ENCODE peak calls at places on chromosomes 16 and 17, in four cellular contexts. One of them, this sample, is unnamed.

GRCh38 chr16:30924797-30925645 is 1.6 kb downstream of the FBXL19 start:
- DNase-seq in BJ: no peak
- DNase-seq in NB4: no peak
- DNase-seq in cardiac fibroblast: no peak
- DNase-seq in this sample: no peak

GRCh38 chr17:67751101-67752074 is 33.7 kb downstream of the NOL11 start:
- DNase-seq in cardiac fibroblast: no peak
- DNase-seq in BJ: no peak
- DNase-seq in NB4: no peak
- DNase-seq in this sample: no peak

GRCh38 chr16:66479661-66480264 is 52.7 kb downstream of the BEAN1 start:
- DNase-seq in BJ: no peak
- DNase-seq in cardiac fibroblast: no peak
- DNase-seq in NB4: no peak
- DNase-seq in this sample: no peak

GRCh38 chr16:8528471-8528870 is 61.8 kb downstream of the TMEM114 start:
- DNase-seq in NB4: no peak
- DNase-seq in BJ: no peak
- DNase-seq in cardiac fibroblast: no peak
- DNase-seq in this sample: no peak

GRCh38 chr16:72066747-72067146 is 3.7 kb downstream of the HPR start:
- DNase-seq in NB4: peak
- DNase-seq in BJ: no peak
- DNase-seq in cardiac fibroblast: peak
- DNase-seq in this sample: peak

GRCh38 chr16:70156207-70156978 is 17.2 kb upstream of the CLEC18C start:
- DNase-seq in BJ: no peak
- DNase-seq in NB4: no peak
- DNase-seq in cardiac fibroblast: no peak
- DNase-seq in this sample: no peak

GRCh38 chr16:83633285-83633684 is 174.5 kb upstream of the HSBP1 start:
- DNase-seq in BJ: no peak
- DNase-seq in NB4: no peak
- DNase-seq in cardiac fibroblast: no peak
- DNase-seq in this sample: no peak

GRCh38 chr17:47285003-47285402 is 31.4 kb downstream of the ITGB3 start:
- DNase-seq in BJ: no peak
- DNase-seq in cardiac fibroblast: no peak
- DNase-seq in NB4: no peak
- DNase-seq in this sample: no peak

GRCh38 chr16:51431517-51432241 is 280.6 kb upstream of the SALL1 start:
- DNase-seq in BJ: peak
- DNase-seq in cardiac fibroblast: peak
- DNase-seq in NB4: peak
- DNase-seq in this sample: peak

GRCh38 chr17:50882851-50883250 is 16.7 kb upstream of the TOB1 start:
- DNase-seq in cardiac fibroblast: peak
- DNase-seq in BJ: no peak
- DNase-seq in NB4: no peak
- DNase-seq in this sample: no peak

GRCh38 chr17:78979780-78980623 is at the start of gene LGALS3BP:
- DNase-seq in NB4: peak
- DNase-seq in cardiac fibroblast: peak
- DNase-seq in BJ: no peak
- DNase-seq in this sample: peak

GRCh38 chr17:8430966-8431365 is 4.7 kb upstream of the NDEL1 start:
- DNase-seq in cardiac fibroblast: peak
- DNase-seq in BJ: no peak
- DNase-seq in NB4: no peak
- DNase-seq in this sample: peak

GRCh38 chr17:17783121-17783824 is 53.5 kb downstream of the SREBF1 start:
- DNase-seq in BJ: no peak
- DNase-seq in NB4: peak
- DNase-seq in cardiac fibroblast: peak
- DNase-seq in this sample: no peak

GRCh38 chr16:88731699-88732098 is 25.4 kb downstream of the CTU2 start:
- DNase-seq in cardiac fibroblast: no peak
- DNase-seq in BJ: no peak
- DNase-seq in NB4: no peak
- DNase-seq in this sample: no peak

GRCh38 chr16:15961060-15961511 is 11.7 kb downstream of the ABCC1 start:
- DNase-seq in NB4: no peak
- DNase-seq in BJ: no peak
- DNase-seq in cardiac fibroblast: no peak
- DNase-seq in this sample: peak

GRCh38 chr17:82933911-82934310 is 94.1 kb upstream of the ZNF750 start:
- DNase-seq in BJ: no peak
- DNase-seq in cardiac fibroblast: no peak
- DNase-seq in NB4: no peak
- DNase-seq in this sample: no peak

GRCh38 chr17:7577327-7578199 is 1.9 kb upstream of the CD68 start:
- DNase-seq in NB4: no peak
- DNase-seq in BJ: no peak
- DNase-seq in cardiac fibroblast: no peak
- DNase-seq in this sample: no peak

GRCh38 chr16:4694664-4695451 is 1.5 kb downstream of the NUDT16L1 start:
- DNase-seq in BJ: no peak
- DNase-seq in NB4: peak
- DNase-seq in cardiac fibroblast: no peak
- DNase-seq in this sample: no peak

GRCh38 chr16:610513-611381 is 20.0 kb upstream of the WFIKKN1 start:
- DNase-seq in BJ: no peak
- DNase-seq in cardiac fibroblast: peak
- DNase-seq in NB4: no peak
- DNase-seq in this sample: no peak

GRCh38 chr17:50478391-50479361 is at the start of gene RSAD1:
- DNase-seq in BJ: no peak
- DNase-seq in NB4: peak
- DNase-seq in cardiac fibroblast: peak
- DNase-seq in this sample: peak

GRCh38 chr16:14456793-14457481 is 173.1 kb downstream of the PARN start:
- DNase-seq in BJ: no peak
- DNase-seq in NB4: no peak
- DNase-seq in cardiac fibroblast: peak
- DNase-seq in this sample: peak

GRCh38 chr17:45020354-45021138 is 30.9 kb downstream of the DCAKD start:
- DNase-seq in BJ: no peak
- DNase-seq in NB4: no peak
- DNase-seq in cardiac fibroblast: no peak
- DNase-seq in this sample: peak

GRCh38 chr16:46650224-46650623 is 29.0 kb upstream of the SHCBP1 start:
- DNase-seq in NB4: no peak
- DNase-seq in cardiac fibroblast: peak
- DNase-seq in BJ: no peak
- DNase-seq in this sample: no peak

GRCh38 chr17:9672266-9672665 is 26.9 kb downstream of the USP43 start:
- DNase-seq in cardiac fibroblast: no peak
- DNase-seq in NB4: no peak
- DNase-seq in BJ: no peak
- DNase-seq in this sample: no peak

GRCh38 chr17:54899721-54900456 is 763 bp upstream of the TOM1L1 start:
- DNase-seq in NB4: no peak
- DNase-seq in BJ: no peak
- DNase-seq in cardiac fibroblast: no peak
- DNase-seq in this sample: no peak

GRCh38 chr17:50546701-50547034 is 306 bp upstream of the SPATA20 start:
- DNase-seq in BJ: no peak
- DNase-seq in NB4: no peak
- DNase-seq in cardiac fibroblast: no peak
- DNase-seq in this sample: no peak

GRCh38 chr17:8060274-8060673 is 21.4 kb downstream of the ALOX15B start:
- DNase-seq in cardiac fibroblast: peak
- DNase-seq in BJ: peak
- DNase-seq in NB4: peak
- DNase-seq in this sample: peak

GRCh38 chr17:50871369-50871768 is 5.2 kb upstream of the TOB1 start:
- DNase-seq in NB4: peak
- DNase-seq in BJ: no peak
- DNase-seq in cardiac fibroblast: no peak
- DNase-seq in this sample: no peak

GRCh38 chr16:86029131-86029741 is 130.3 kb downstream of the IRF8 start:
- DNase-seq in cardiac fibroblast: peak
- DNase-seq in NB4: peak
- DNase-seq in BJ: no peak
- DNase-seq in this sample: no peak

GRCh38 chr17:69729937-69730336 is 315.4 kb downstream of the MAP2K6 start:
- DNase-seq in NB4: no peak
- DNase-seq in cardiac fibroblast: peak
- DNase-seq in BJ: peak
- DNase-seq in this sample: peak

GRCh38 chr17:8382052-8382879 is 727 bp downstream of the RPL26 start:
- DNase-seq in cardiac fibroblast: no peak
- DNase-seq in NB4: peak
- DNase-seq in BJ: no peak
- DNase-seq in this sample: no peak

GRCh38 chr17:19724501-19725420 is 8.4 kb upstream of the SLC47A2 start:
- DNase-seq in BJ: no peak
- DNase-seq in NB4: peak
- DNase-seq in cardiac fibroblast: no peak
- DNase-seq in this sample: no peak

GRCh38 chr17:60165976-60166375 is 16.2 kb downstream of the CA4 start:
- DNase-seq in cardiac fibroblast: no peak
- DNase-seq in NB4: peak
- DNase-seq in BJ: no peak
- DNase-seq in this sample: no peak

GRCh38 chr16:2904100-2904921 is 7.4 kb upstream of the FLYWCH1 start:
- DNase-seq in NB4: peak
- DNase-seq in cardiac fibroblast: peak
- DNase-seq in BJ: no peak
- DNase-seq in this sample: peak
- TF ChIP-seq CTCF in NB4: peak
- TF ChIP-seq CTCF in cardiac fibroblast: peak
- TF ChIP-seq CTCF in BJ: peak
- TF ChIP-seq CTCF in this sample: peak

GRCh38 chr17:27607692-27608091 is 23.3 kb upstream of the LGALS9 start:
- DNase-seq in cardiac fibroblast: no peak
- DNase-seq in BJ: no peak
- DNase-seq in NB4: no peak
- DNase-seq in this sample: no peak
- TF ChIP-seq CTCF in cardiac fibroblast: no peak
- TF ChIP-seq CTCF in BJ: no peak
- TF ChIP-seq CTCF in NB4: no peak
- TF ChIP-seq CTCF in this sample: no peak

DNA sequence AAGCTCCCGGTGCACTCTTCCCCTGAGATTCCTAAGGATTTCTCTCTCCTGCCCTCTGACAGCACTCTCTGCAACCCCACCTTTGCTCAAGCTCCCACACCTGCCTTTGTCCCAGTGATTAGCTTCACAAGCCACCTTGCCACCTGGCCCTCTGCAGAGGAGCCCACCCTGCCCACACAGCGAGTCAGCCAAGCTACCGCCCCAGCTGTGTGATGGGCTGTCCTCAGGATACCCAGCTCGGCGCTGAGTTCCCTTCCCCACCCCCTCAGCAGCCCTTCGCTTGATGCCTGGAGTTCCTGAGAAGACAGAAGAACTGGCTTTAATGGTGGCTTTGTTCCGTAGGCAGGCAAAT is 266.5 kb downstream of the CBLN1 start:
- DNase-seq in NB4: no peak
- DNase-seq in BJ: no peak
- DNase-seq in cardiac fibroblast: no peak
- DNase-seq in this sample: no peak
- TF ChIP-seq CTCF in NB4: no peak
- TF ChIP-seq CTCF in BJ: no peak
- TF ChIP-seq CTCF in cardiac fibroblast: no peak
- TF ChIP-seq CTCF in this sample: no peak

GRCh38 chr16:54928421-54929089 is 2.1 kb upstream of the IRX5 start:
- DNase-seq in cardiac fibroblast: peak
- DNase-seq in NB4: peak
- DNase-seq in BJ: no peak
- DNase-seq in this sample: no peak
- TF ChIP-seq CTCF in cardiac fibroblast: no peak
- TF ChIP-seq CTCF in NB4: no peak
- TF ChIP-seq CTCF in BJ: no peak
- TF ChIP-seq CTCF in this sample: no peak

GRCh38 chr16:64950262-64950661 is 171.6 kb downstream of the CDH11 start:
- DNase-seq in cardiac fibroblast: no peak
- DNase-seq in BJ: no peak
- DNase-seq in NB4: peak
- DNase-seq in this sample: no peak
- TF ChIP-seq CTCF in cardiac fibroblast: peak
- TF ChIP-seq CTCF in BJ: peak
- TF ChIP-seq CTCF in NB4: peak
- TF ChIP-seq CTCF in this sample: peak

GRCh38 chr17:39752241-39752831 is 14.6 kb downstream of the GRB7 start:
- DNase-seq in NB4: peak
- DNase-seq in BJ: no peak
- DNase-seq in cardiac fibroblast: no peak
- DNase-seq in this sample: no peak
- TF ChIP-seq CTCF in NB4: no peak
- TF ChIP-seq CTCF in BJ: no peak
- TF ChIP-seq CTCF in cardiac fibroblast: no peak
- TF ChIP-seq CTCF in this sample: no peak

GRCh38 chr17:29243792-29244191 is 2.9 kb upstream of the CRYBA1 start:
- DNase-seq in cardiac fibroblast: peak
- DNase-seq in NB4: peak
- DNase-seq in BJ: no peak
- DNase-seq in this sample: no peak
- TF ChIP-seq CTCF in cardiac fibroblast: peak
- TF ChIP-seq CTCF in NB4: peak
- TF ChIP-seq CTCF in BJ: peak
- TF ChIP-seq CTCF in this sample: peak

GRCh38 chr16:89922884-89923639 is at the start of gene TUBB3:
- DNase-seq in cardiac fibroblast: peak
- DNase-seq in BJ: no peak
- DNase-seq in NB4: peak
- DNase-seq in this sample: no peak
- TF ChIP-seq CTCF in cardiac fibroblast: peak
- TF ChIP-seq CTCF in BJ: no peak
- TF ChIP-seq CTCF in NB4: no peak
- TF ChIP-seq CTCF in this sample: no peak

This sample was measured in astrocyte of the cerebellum.